ENCODE peak calls at places on chromosomes 13 and 19, in nine cellular contexts. Y, R, W, P, K, D, I, U and J are unnamed samples.

GRCh38 chr13:52845334-52845761 is 3.1 kb downstream of the PCDH8 start:
- DNase-seq in K (peak), R (peak), W (peak), I (no peak), P (no peak), Y (peak), D (peak), U (no peak), J (no peak)

GRCh38 chr13:33017410-33017929 is 1.2 kb downstream of the KL start:
- DNase-seq in P (no peak), R (peak), Y (peak), U (no peak), I (no peak), D (no peak), K (peak), W (peak), J (peak)

GRCh38 chr13:107608736-107609135 is 606.6 kb downstream of the LIG4 start:
- DNase-seq in K (no peak), P (no peak), I (no peak), U (no peak), D (no peak), Y (no peak), R (no peak), W (no peak), J (no peak)

GRCh38 chr13:98581971-98582702 is 5.2 kb upstream of the STK24 start:
- DNase-seq in U (no peak), R (no peak), I (no peak), D (no peak), Y (no peak), K (peak), W (no peak), P (no peak), J (no peak)

GRCh38 chr13:73676550-73677040 is 457.6 kb downstream of the KLF12 start:
- DNase-seq in I (no peak), R (no peak), P (no peak), D (no peak), K (no peak), W (no peak), U (no peak), Y (no peak), J (no peak)

GRCh38 chr13:23652909-23653726 is 82.9 kb downstream of the TNFRSF19 start:
- DNase-seq in R (no peak), K (no peak), I (no peak), U (no peak), D (no peak), W (no peak), P (no peak), Y (no peak), J (no peak)

GRCh38 chr19:35775046-35775297 is 392 bp upstream of the ARHGAP33 start:
- DNase-seq in D (no peak), I (no peak), P (no peak), Y (no peak), U (no peak), K (no peak), R (no peak), W (no peak), J (no peak)

GRCh38 chr13:19117913-19118739 is 63.5 kb downstream of the TUBA3C start:
- DNase-seq in W (no peak), P (no peak), K (no peak), Y (no peak), U (no peak), D (no peak), R (no peak), I (no peak), J (peak)

GRCh38 chr13:24187185-24187584 is 26.7 kb downstream of the SPATA13 start:
- DNase-seq in R (no peak), D (no peak), P (no peak), K (peak), Y (no peak), U (no peak), I (no peak), W (no peak), J (no peak)

GRCh38 chr19:56253737-56254136 is 18.8 kb upstream of the EDDM13 start:
- DNase-seq in U (no peak), W (no peak), Y (no peak), I (no peak), R (no peak), D (no peak), P (no peak), K (peak), J (no peak)

GRCh38 chr19:38721977-38722773 is 22.1 kb downstream of the CAPN12 start:
- DNase-seq in W (no peak), D (peak), I (no peak), K (no peak), U (no peak), P (no peak), Y (no peak), R (no peak), J (no peak)

GRCh38 chr13:43629691-43630480 is 156.9 kb downstream of the ENOX1 start:
- DNase-seq in D (no peak), Y (no peak), P (no peak), R (no peak), K (no peak), U (no peak), I (no peak), W (no peak), J (no peak)

GRCh38 chr19:17339088-17339741 is 1.9 kb downstream of the GTPBP3 start:
- DNase-seq in I (no peak), D (no peak), Y (peak), K (no peak), R (peak), P (peak), W (peak), U (peak), J (peak)